ENCODE peak calls at places on chromosomes 16 and 17, in eight cellular contexts. K, O, Y, S, I, P, C and B are unnamed samples. For H3K36me3, the result is how much of the 10 kb centered on the place peaks cover.

GRCh38 chr17:74860999-74861553 is 1.4 kb upstream of the GRIN2C start:
- DNase-seq in K (no peak), I (no peak), O (no peak), P (no peak), Y (no peak), C (no peak), S (no peak), B (peak)

GRCh38 chr17:2282297-2282873 is 21.2 kb downstream of the SMG6 start:
- DNase-seq in C (peak), Y (no peak), S (peak), I (peak), O (no peak), P (peak), K (no peak), B (peak)

GRCh38 chr17:18916816-18917496 is 35.0 kb upstream of the SLC5A10 start:
- DNase-seq in C (no peak), I (no peak), Y (no peak), S (no peak), K (no peak), O (no peak), P (no peak), B (no peak)

GRCh38 chr16:87125206-87126155 is 191.7 kb downstream of the C16orf95 start:
- DNase-seq in K (no peak), S (no peak), I (no peak), O (no peak), P (no peak), C (no peak), Y (no peak), B (peak)

GRCh38 chr17:37816951-37817350 is 72.1 kb upstream of the HNF1B start:
- DNase-seq in P (no peak), S (no peak), I (peak), C (no peak), O (no peak), K (no peak), Y (no peak), B (no peak)

GRCh38 chr17:79840204-79840988 is 1.2 kb upstream of the CBX4 start:
- DNase-seq in P (no peak), Y (no peak), O (peak), S (peak), K (peak), C (no peak), I (no peak), B (peak)

GRCh38 chr16:87236516-87237115 is 80.6 kb downstream of the C16orf95 start:
- DNase-seq in C (no peak), Y (no peak), I (no peak), K (no peak), S (no peak), P (no peak), O (no peak), B (no peak)

GRCh38 chr17:48927978-48928716 is 16.5 kb downstream of the SNF8 start:
- DNase-seq in O (no peak), Y (no peak), K (no peak), C (no peak), P (no peak), S (no peak), I (no peak), B (no peak)

GRCh38 chr17:64591944-64592343 is 70.2 kb downstream of the SMURF2 start:
- DNase-seq in I (no peak), O (no peak), K (no peak), S (no peak), Y (no peak), P (no peak), C (no peak), B (no peak)

GRCh38 chr17:2996208-2996855 is 67.1 kb downstream of the OR1D5 start:
- DNase-seq in Y (no peak), I (no peak), C (no peak), O (peak), S (no peak), P (no peak), K (no peak), B (no peak)

GRCh38 chr17:81429813-81430510 is 34.7 kb downstream of the BAHCC1 start:
- DNase-seq in K (no peak), P (no peak), I (no peak), S (no peak), O (no peak), Y (no peak), C (peak), B (peak)

GRCh38 chr17:74987909-74988711 is 678 bp downstream of the CDR2L start:
- DNase-seq in S (peak), P (peak), O (peak), Y (peak), I (peak), K (peak), C (peak), B (peak)

GRCh38 chr16:49556252-49557069 is 182.9 kb downstream of the C16orf78 start:
- DNase-seq in I (peak), O (no peak), K (no peak), C (peak), S (peak), Y (no peak), P (no peak), B (peak)

GRCh38 chr16:58533751-58534470 is 18.6 kb downstream of the SETD6 start:
- DNase-seq in P (no peak), K (no peak), Y (no peak), O (no peak), S (no peak), I (no peak), C (no peak), B (no peak)

GRCh38 chr16:84237994-84238750 is 1.6 kb downstream of the KCNG4 start:
- DNase-seq in K (no peak), P (no peak), I (no peak), C (no peak), Y (no peak), S (no peak), O (no peak), B (peak)

GRCh38 chr17:8384801-8385335 is 1.9 kb upstream of the RPL26 start:
- DNase-seq in S (peak), K (no peak), P (no peak), Y (no peak), O (no peak), C (no peak), I (peak), B (peak)

GRCh38 chr17:8744086-8744781 is 402 bp downstream of the CCDC42 start:
- DNase-seq in P (no peak), K (no peak), O (no peak), Y (no peak), S (no peak), I (no peak), C (no peak), B (no peak)

GRCh38 chr16:54407596-54407995 is 121.0 kb upstream of the IRX3 start:
- DNase-seq in K (no peak), I (peak), Y (no peak), P (no peak), O (no peak), C (no peak), S (no peak), B (no peak)

GRCh38 chr16:2507052-2507678 is 6.6 kb upstream of the ATP6V0C start:
- DNase-seq in S (no peak), I (no peak), K (peak), Y (no peak), C (no peak), O (peak), P (no peak), B (peak)

GRCh38 chr16:79612207-79612606 is 11.7 kb upstream of the MAF start:
- DNase-seq in S (no peak), P (no peak), C (no peak), I (peak), K (no peak), Y (no peak), O (no peak), B (no peak)

GRCh38 chr16:47064775-47065174 is 79.0 kb downstream of the NETO2 start:
- DNase-seq in C (no peak), O (no peak), Y (no peak), P (no peak), S (no peak), K (no peak), I (no peak), B (no peak)

GRCh38 chr16:26765087-26765486 is 301.6 kb upstream of the C16orf82 start:
- DNase-seq in C (no peak), I (no peak), Y (no peak), S (peak), P (no peak), O (no peak), K (no peak), B (peak)

GRCh38 chr16:9436175-9436574 is 344.7 kb downstream of the HAPSTR1 start:
- DNase-seq in P (no peak), C (no peak), K (no peak), S (no peak), Y (no peak), I (no peak), O (no peak), B (no peak)

GRCh38 chr17:19645608-19646250 is 2.8 kb upstream of the ALDH3A2 start:
- DNase-seq in I (no peak), C (peak), O (no peak), P (peak), Y (no peak), K (peak), S (peak), B (peak)

GRCh38 chr16:70295634-70296033 is 3.4 kb upstream of the DDX19B start:
- DNase-seq in P (no peak), I (no peak), Y (no peak), O (no peak), K (no peak), S (no peak), C (no peak), B (no peak)

GRCh38 chr17:73720187-73720834 is 76.1 kb upstream of the SDK2 start:
- DNase-seq in K (no peak), S (peak), O (peak), C (no peak), Y (no peak), P (no peak), I (no peak), B (peak)

GRCh38 chr16:8686879-8687278 is 12.5 kb downstream of the ABAT start:
- DNase-seq in S (no peak), P (no peak), C (no peak), K (no peak), O (no peak), I (peak), Y (no peak), B (no peak)

GRCh38 chr16:69448470-69449193 is 24.2 kb downstream of the CYB5B start:
- DNase-seq in Y (no peak), I (no peak), K (no peak), S (no peak), C (no peak), P (no peak), O (no peak), B (no peak)

GRCh38 chr17:63626551-63627228 is 4.5 kb downstream of the MAP3K3 start:
- DNase-seq in S (no peak), O (no peak), P (no peak), C (no peak), I (no peak), K (no peak), Y (no peak), B (no peak)

GRCh38 chr17:60522889-60523626 is 3.0 kb downstream of the APPBP2 start:
- DNase-seq in K (no peak), P (no peak), S (no peak), Y (no peak), O (no peak), I (no peak), C (no peak), B (no peak)
- H3K4me3 ChIP-seq in K (no peak), P (no peak), S (no peak), Y (peak), O (no peak), I (no peak), C (no peak), B (no peak)

DNA sequence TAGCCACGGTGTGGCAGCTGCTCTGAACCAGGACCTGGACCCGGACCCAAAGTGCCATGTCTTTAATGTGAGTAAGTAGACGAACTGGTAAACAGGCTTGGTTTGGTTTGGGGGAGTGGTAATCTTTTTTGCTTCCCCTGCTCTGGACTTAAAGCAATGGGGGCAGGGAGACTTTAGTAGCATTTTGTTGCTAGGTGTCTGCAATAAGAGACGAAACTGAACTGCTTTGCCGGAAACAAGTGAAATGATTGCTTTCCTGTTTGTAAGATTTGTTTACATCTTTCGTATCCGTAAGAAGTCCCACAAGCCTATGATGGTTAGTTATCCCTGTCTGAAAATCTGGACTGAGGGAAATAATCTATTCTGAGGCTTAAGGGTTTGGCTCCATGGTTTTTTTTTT is 21.5 kb downstream of the PRCD start:
- DNase-seq in C (no peak), O (no peak), P (peak), I (no peak), K (no peak), S (no peak), Y (no peak), B (no peak)
- H3K36me3 ChIP-seq in C (half or more), O (under half), P (under half), I (under half), K (under half), S (under half), Y (under half), B (under half)

GRCh38 chr16:48462146-48462740 is 77.0 kb upstream of the SIAH1 start:
- DNase-seq in P (no peak), O (no peak), K (no peak), I (peak), Y (no peak), C (no peak), S (no peak), B (no peak)

GRCh38 chr16:48452991-48453760 is 68.0 kb upstream of the SIAH1 start:
- DNase-seq in C (no peak), S (no peak), Y (no peak), P (no peak), K (no peak), O (no peak), I (no peak), B (no peak)

GRCh38 chr16:48454051-48454450 is 68.8 kb upstream of the SIAH1 start:
- DNase-seq in C (no peak), I (no peak), P (no peak), O (no peak), Y (no peak), K (no peak), S (no peak), B (no peak)

GRCh38 chr16:48459167-48459566 is 74.0 kb upstream of the SIAH1 start:
- DNase-seq in S (no peak), C (no peak), I (no peak), O (no peak), P (no peak), Y (no peak), K (no peak), B (no peak)
- H3K4me3 ChIP-seq in S (no peak), C (no peak), I (no peak), O (no peak), P (no peak), Y (no peak), K (no peak), B (no peak)

DNA sequence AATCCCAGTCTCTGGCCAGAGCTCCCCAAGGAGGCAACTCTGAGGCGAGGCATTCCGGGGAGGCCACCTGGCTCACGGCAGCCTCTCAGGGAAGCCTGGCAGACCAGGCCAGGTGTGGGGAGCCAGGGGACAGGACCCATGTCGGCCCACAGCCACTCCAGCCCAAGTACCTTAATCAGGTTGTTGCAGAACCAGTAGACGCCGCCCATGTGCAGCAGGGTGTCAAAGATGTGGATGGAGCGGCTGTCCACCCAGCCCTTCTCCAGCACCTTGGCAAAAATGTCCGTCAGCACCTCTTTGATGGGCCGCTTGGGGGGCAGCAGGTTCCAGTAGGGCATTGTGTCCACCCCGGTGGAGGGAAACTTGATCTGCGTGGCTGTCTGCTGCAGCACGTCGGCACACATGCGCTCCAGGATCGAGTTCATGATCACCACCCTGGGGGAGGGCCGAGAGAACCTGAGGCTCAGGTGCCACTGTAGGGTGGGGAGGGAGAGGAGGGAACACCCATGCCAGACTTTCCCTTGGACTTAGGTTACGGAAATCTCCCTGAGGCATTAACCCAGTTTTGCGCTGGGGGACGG is 7.8 kb downstream of the CSF3 start:
- DNase-seq in K (no peak), C (no peak), S (no peak), O (peak), I (peak), P (no peak), Y (no peak), B (peak)
- H3K36me3 ChIP-seq in K (under half), C (half or more), S (under half), O (under half), I (under half), P (under half), Y (half or more), B (under half)

GRCh38 chr17:68292689-68293040 is 1.4 kb downstream of the ARSG start:
- DNase-seq in K (no peak), I (no peak), C (no peak), P (no peak), S (no peak), O (no peak), Y (no peak), B (no peak)
- H3K4me3 ChIP-seq in K (no peak), I (no peak), C (peak), P (peak), S (no peak), O (no peak), Y (peak), B (peak)

GRCh38 chr17:45264988-45265387 is 3.1 kb upstream of the SPATA32 start:
- DNase-seq in K (no peak), Y (no peak), O (no peak), C (no peak), S (no peak), P (no peak), I (no peak), B (no peak)
- H3K36me3 ChIP-seq in K (under half), Y (half or more), O (under half), C (half or more), S (under half), P (under half), I (under half), B (under half)

GRCh38 chr17:78184868-78185267 is 2.0 kb downstream of the TK1 start:
- DNase-seq in I (no peak), K (peak), S (no peak), O (no peak), P (no peak), Y (no peak), C (no peak), B (no peak)
- H3K4me3 ChIP-seq in I (no peak), K (peak), S (no peak), O (no peak), P (no peak), Y (peak), C (no peak), B (no peak)